ENCODE peak calls at places on chromosomes 11 and 22, in eight cellular contexts. E is activated CD4-positive, CD25-positive, alpha-beta regulatory T cell; Y is activated gamma-delta T cell; B is substantia nigra; N is heart left ventricle; Q is activated naive CD8-positive, alpha-beta T cell treated with anti-CD3 and anti-CD28 coated beads for 36 hours; U is astrocyte of the cerebellum; K is AG10803. L is an unnamed sample.

GRCh38 chr11:62574363-62575057 is 819 bp upstream of the EEF1G start:
- DNase-seq in N (peak; percentile 59), B (no peak), E (no peak), U (no peak), K (no peak), Q (peak; percentile 40), Y (no peak), L (no peak)

GRCh38 chr11:21514298-21514697 is 678.6 kb upstream of the ANO5 start:
- DNase-seq in U (no peak), Y (no peak), E (no peak), N (no peak), B (no peak), K (no peak), Q (no peak), L (no peak)

GRCh38 chr11:131796541-131796940 is 426.1 kb downstream of the NTM start:
- DNase-seq in K (no peak), U (no peak), E (no peak), Q (no peak), N (no peak), Y (no peak), B (no peak), L (no peak)

GRCh38 chr22:46087816-46088277 is 62.5 kb upstream of the PPARA start:
- DNase-seq in U (peak; percentile 74), Q (no peak), N (peak; percentile 94), E (no peak), B (peak; percentile 92), K (peak; percentile 95), Y (no peak), L (no peak)

GRCh38 chr11:57345555-57346151 is 7.5 kb downstream of the P2RX3 start:
- DNase-seq in N (peak; percentile 62), Q (peak; percentile 51), U (peak; percentile 37), K (peak; percentile 60), Y (no peak), B (peak; percentile 49), E (peak; percentile 49), L (peak; percentile 35)

GRCh38 chr22:43378011-43378704 is 33.7 kb upstream of the MPPED1 start:
- DNase-seq in E (no peak), N (no peak), K (peak; percentile 29), U (no peak), Q (no peak), Y (no peak), B (no peak), L (no peak)

GRCh38 chr11:108916290-108916689 is 251.4 kb downstream of the DDX10 start:
- DNase-seq in N (no peak), Q (no peak), K (peak; percentile 12), Y (no peak), B (no peak), E (no peak), U (no peak), L (no peak)

GRCh38 chr11:33774356-33775063 is at the start of gene FBXO3:
- DNase-seq in Q (peak; percentile 86), E (peak; percentile 69), Y (peak; percentile 80), B (peak; percentile 82), N (peak; percentile 94), K (peak; percentile 75), U (peak; percentile 61), L (peak; percentile 52)

GRCh38 chr22:49358041-49358440 is 469.6 kb downstream of the BRD1 start:
- DNase-seq in U (no peak), K (no peak), B (no peak), Q (no peak), E (no peak), N (no peak), Y (no peak), L (no peak)

GRCh38 chr11:122339661-122340060 is 223.6 kb upstream of the BLID start:
- DNase-seq in U (no peak), E (no peak), N (no peak), Y (no peak), K (no peak), B (no peak), Q (no peak), L (no peak)

GRCh38 chr11:14336507-14337503 is 22.2 kb downstream of the RRAS2 start:
- DNase-seq in Q (peak; percentile 14), N (no peak), U (peak; percentile 29), B (no peak), E (no peak), K (peak; percentile 83), Y (no peak), L (no peak)

GRCh38 chr11:35389897-35390462 is 29.4 kb downstream of the SLC1A2 start:
- DNase-seq in Y (no peak), N (no peak), B (no peak), Q (no peak), K (no peak), E (no peak), U (no peak), L (no peak)

GRCh38 chr22:46113910-46114517 is 36.3 kb upstream of the PPARA start:
- DNase-seq in N (peak; percentile 79), B (no peak), E (no peak), Q (no peak), Y (no peak), K (no peak), U (no peak), L (no peak)

GRCh38 chr11:18615628-18616392 is 16.2 kb downstream of the MISFA start:
- DNase-seq in Y (no peak), N (no peak), B (no peak), U (no peak), E (no peak), K (no peak), Q (no peak), L (no peak)

GRCh38 chr11:67071420-67072284 is 15.0 kb downstream of the RHOD start:
- DNase-seq in K (peak; percentile 56), B (peak; percentile 16), Y (peak; percentile 48), U (peak; percentile 38), N (peak; percentile 81), E (peak; percentile 53), Q (peak; percentile 80), L (no peak)

GRCh38 chr22:21450320-21450831 is 16.8 kb upstream of the TMEM191C start:
- DNase-seq in Y (no peak), E (no peak), K (no peak), B (no peak), N (no peak), U (no peak), Q (no peak), L (no peak)

GRCh38 chr22:19845369-19845722 is 9.3 kb downstream of the GNB1L start:
- DNase-seq in K (no peak), Q (no peak), Y (no peak), U (no peak), E (no peak), N (no peak), B (no peak), L (no peak)

GRCh38 chr22:36220457-36220921 is 18.8 kb downstream of the APOL2 start:
- DNase-seq in B (no peak), U (no peak), Q (no peak), Y (no peak), N (no peak), E (no peak), K (peak; percentile 51), L (no peak)

GRCh38 chr22:36425977-36426523 is 38.3 kb upstream of the MYH9 start:
- DNase-seq in N (peak; percentile 85), E (no peak), Y (no peak), U (no peak), K (no peak), B (no peak), Q (no peak), L (no peak)

GRCh38 chr22:45087802-45088201 is 75.9 kb upstream of the NUP50 start:
- DNase-seq in K (no peak), E (no peak), N (no peak), U (no peak), Q (no peak), Y (no peak), B (no peak), L (no peak)

GRCh38 chr11:81497202-81497804 is 1236.4 kb downstream of the FAM181B start:
- DNase-seq in U (no peak), K (peak; percentile 8), E (no peak), Y (no peak), Q (no peak), B (no peak), N (no peak), L (no peak)

GRCh38 chr22:19800306-19800705 is 39.7 kb downstream of the TBX1 start:
- DNase-seq in Q (no peak), E (no peak), K (no peak), U (no peak), Y (no peak), N (no peak), B (no peak), L (no peak)

GRCh38 chr22:18954941-18955571 is 19.0 kb upstream of the PRODH start:
- DNase-seq in Q (no peak), U (no peak), B (no peak), E (no peak), Y (no peak), K (no peak), N (peak; percentile 6), L (no peak)

GRCh38 chr11:26676641-26677040 is 45.2 kb downstream of the SLC5A12 start:
- DNase-seq in Y (no peak), E (no peak), N (no peak), B (no peak), Q (no peak), U (no peak), K (no peak), L (no peak)

GRCh38 chr22:28222066-28222465 is 303.0 kb upstream of the PITPNB start:
- DNase-seq in K (no peak), N (no peak), Q (no peak), U (no peak), E (no peak), Y (no peak), B (no peak), L (no peak)